ENCODE peak calls at places on chromosome 2, in ten cellular contexts. M is neural progenitor cell, U is lower lobe of right lung, S is Caco-2, H is fibroblast of mammary gland, D is progenitor cell of endocrine pancreas, R is AG04450, X is GM23338, E is H9, L is PC-3. A is an unnamed sample.

GRCh38 chr2:120419073-120419472 is 73.1 kb downstream of the INHBB start:
- DNase-seq in H (no peak), M (no peak), S (no peak), E (peak; percentile 23), R (no peak), U (no peak), L (no peak), D (no peak), X (no peak), A (no peak)

GRCh38 chr2:237860273-237860935 is 981 bp downstream of the RAMP1 start:
- DNase-seq in H (no peak), M (no peak), X (no peak), E (no peak), R (no peak), D (no peak), L (no peak), S (no peak), U (no peak), A (no peak)

GRCh38 chr2:63942788-63943187 is 76.4 kb downstream of the VPS54 start:
- DNase-seq in X (no peak), H (no peak), E (no peak), M (no peak), R (no peak), L (no peak), S (no peak), U (no peak), D (no peak), A (no peak)

GRCh38 chr2:109736177-109736827 is 57.8 kb upstream of the RGPD5 start:
- DNase-seq in H (peak; percentile 68), E (peak; percentile 55), U (peak; percentile 61), D (peak; percentile 34), L (peak; percentile 77), R (peak; percentile 27), X (peak; percentile 53), S (peak; percentile 79), M (peak; percentile 69), A (peak; percentile 54)

GRCh38 chr2:200618590-200619021 is 32.8 kb downstream of the AOX1 start:
- DNase-seq in R (no peak), U (no peak), D (no peak), S (no peak), E (no peak), L (peak; percentile 34), X (no peak), M (peak; percentile 40), H (peak; percentile 79), A (no peak)

GRCh38 chr2:224133387-224133786 is 94.3 kb upstream of the SERPINE2 start:
- DNase-seq in S (no peak), E (no peak), L (no peak), M (no peak), U (no peak), D (no peak), R (no peak), X (no peak), H (no peak), A (no peak)

GRCh38 chr2:143503280-143503679 is 374.1 kb downstream of the ARHGAP15 start:
- DNase-seq in M (no peak), S (no peak), L (no peak), E (no peak), X (no peak), R (no peak), U (no peak), D (no peak), H (no peak), A (no peak)

GRCh38 chr2:69018629-69019227 is 5.7 kb downstream of the ANTXR1 start:
- DNase-seq in R (no peak), D (no peak), M (no peak), H (peak; percentile 63), X (no peak), L (no peak), U (no peak), E (no peak), S (no peak), A (no peak)

GRCh38 chr2:238138331-238139102 is at the start of gene KLHL30:
- DNase-seq in X (no peak), L (no peak), M (no peak), U (no peak), E (no peak), R (no peak), D (no peak), S (no peak), H (no peak), A (no peak)

GRCh38 chr2:124666976-124667375 is 641.9 kb downstream of the CNTNAP5 start:
- DNase-seq in U (no peak), H (no peak), X (no peak), L (no peak), R (no peak), D (no peak), M (no peak), E (no peak), S (no peak), A (no peak)

GRCh38 chr2:164369416-164369815 is 251.9 kb downstream of the GRB14 start:
- DNase-seq in U (no peak), S (no peak), H (no peak), D (no peak), X (no peak), E (no peak), L (no peak), M (no peak), R (no peak), A (no peak)

GRCh38 chr2:28277466-28277865 is 115.2 kb upstream of the FOSL2 start:
- DNase-seq in S (peak; percentile 86), L (no peak), X (no peak), U (no peak), M (no peak), E (no peak), R (no peak), D (no peak), H (no peak), A (no peak)

GRCh38 chr2:44838116-44838790 is 103.2 kb upstream of the SIX3 start:
- DNase-seq in E (no peak), D (no peak), U (no peak), R (no peak), X (no peak), L (no peak), M (no peak), S (no peak), H (no peak), A (no peak)

GRCh38 chr2:240921319-240922233 is 15.4 kb downstream of the CROCC2 start:
- DNase-seq in L (peak; percentile 71), R (peak; percentile 90), S (peak; percentile 27), M (no peak), D (no peak), E (peak; percentile 19), X (no peak), H (peak; percentile 96), U (peak; percentile 46), A (no peak)

GRCh38 chr2:210086292-210086691 is 83.9 kb downstream of the RPE start:
- DNase-seq in H (peak; percentile 47), X (no peak), E (no peak), D (no peak), L (peak; percentile 8), R (no peak), S (no peak), U (no peak), M (no peak), A (no peak)

GRCh38 chr2:236843061-236843460 is 242.6 kb upstream of the COPS8 start:
- DNase-seq in H (no peak), D (no peak), U (no peak), S (no peak), E (no peak), X (no peak), M (no peak), R (no peak), L (no peak), A (no peak)

GRCh38 chr2:235460548-235461047 is 33.2 kb upstream of the AGAP1 start:
- DNase-seq in U (no peak), D (no peak), M (no peak), R (no peak), E (no peak), X (no peak), L (no peak), S (no peak), H (no peak), A (no peak)

GRCh38 chr2:86370579-86370978 is 33.2 kb upstream of the REEP1 start:
- DNase-seq in D (no peak), R (no peak), H (no peak), E (no peak), X (peak; percentile 12), M (no peak), L (no peak), U (no peak), S (no peak), A (no peak)
- TF ChIP-seq CTCF in D (no peak), R (no peak), H (no peak), E (peak; percentile 28), X (peak; percentile 29), M (no peak), L (no peak), U (no peak), S (peak; percentile 32), A (no peak)

DNA sequence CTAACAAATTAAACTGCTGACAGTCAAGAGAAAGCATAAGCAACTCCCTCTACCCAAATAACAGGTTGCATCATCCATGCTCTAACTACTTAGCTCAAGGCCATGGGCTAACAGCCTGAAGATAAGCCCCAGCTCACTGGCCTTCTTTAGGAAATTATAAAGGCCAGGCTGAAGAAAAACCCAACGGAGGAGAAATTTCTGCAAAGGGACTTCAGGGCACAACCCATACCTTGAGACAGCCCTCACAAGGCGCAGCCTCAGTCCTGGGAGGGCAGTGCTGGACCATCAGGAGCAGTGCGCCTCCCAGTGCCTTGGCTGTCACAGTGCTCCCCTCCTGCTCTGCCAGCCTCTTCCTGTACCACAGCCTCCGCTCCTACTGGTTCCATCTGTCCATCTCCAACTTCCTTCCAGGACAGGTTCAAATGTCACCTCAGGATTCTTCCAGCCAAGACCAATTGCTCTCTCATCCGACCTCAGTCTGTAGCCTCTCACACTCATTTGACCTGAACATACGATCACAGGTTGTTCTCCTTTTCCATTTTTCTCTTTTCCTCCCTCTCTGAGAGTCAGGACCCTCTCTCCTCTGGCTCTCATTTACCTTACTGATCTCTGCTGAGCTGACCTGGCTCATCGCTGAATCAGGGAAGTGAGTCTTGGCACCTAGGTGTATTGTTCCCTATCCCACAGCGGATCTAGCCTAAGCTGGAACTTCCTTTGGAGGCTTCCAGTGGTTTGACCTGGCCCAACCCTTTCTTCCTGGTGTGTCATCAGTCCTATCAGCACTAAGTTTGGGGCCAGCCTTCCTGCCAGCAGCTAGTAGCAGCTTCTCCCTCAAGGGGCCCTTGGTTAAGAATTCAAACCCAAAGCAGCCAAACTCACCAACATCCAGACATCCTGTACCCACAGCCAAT is 1.9 kb downstream of the MCFD2 start:
- DNase-seq in U (no peak), X (peak; percentile 32), L (peak; percentile 89), M (peak; percentile 23), D (no peak), S (no peak), R (no peak), E (peak; percentile 45), H (peak; percentile 75), A (peak; percentile 18)
- TF ChIP-seq CTCF in U (no peak), X (no peak), L (peak; percentile 26), M (peak; percentile 5), D (no peak), S (no peak), R (no peak), E (peak; percentile 39), H (no peak), A (no peak)

GRCh38 chr2:48912110-48912509 is 156.6 kb upstream of the LHCGR start:
- DNase-seq in X (peak; percentile 37), U (no peak), M (peak; percentile 52), S (no peak), D (no peak), R (no peak), H (no peak), L (no peak), E (no peak), A (no peak)
- TF ChIP-seq CTCF in X (peak; percentile 17), U (no peak), M (peak; percentile 43), S (no peak), D (peak; percentile 13), R (no peak), H (no peak), L (no peak), E (peak; percentile 35), A (no peak)

GRCh38 chr2:147977679-147978078 is 42.9 kb downstream of the ORC4 start:
- DNase-seq in U (no peak), D (no peak), E (no peak), R (no peak), X (no peak), H (no peak), S (no peak), M (no peak), L (no peak), A (no peak)
- TF ChIP-seq CTCF in U (no peak), D (no peak), E (no peak), R (no peak), X (no peak), H (no peak), S (no peak), M (no peak), L (no peak), A (no peak)